ENCODE peak calls at places on chromosomes 7 and 10, in five cellular contexts. T, J, B, L and R are unnamed samples.

GRCh38 chr7:127886248-127886647 is 145.0 kb downstream of the LRRC4 start:
- DNase-seq in T (no peak), J (peak), B (no peak), L (no peak), R (no peak)

GRCh38 chr10:17228081-17229015 is at the start of gene VIM:
- DNase-seq in T (peak), J (peak), B (peak), L (peak), R (no peak)

GRCh38 chr10:43258032-43258921 is 8.6 kb downstream of the RASGEF1A start:
- DNase-seq in T (no peak), J (no peak), B (no peak), L (no peak), R (no peak)

GRCh38 chr7:80806653-80807052 is 112.2 kb downstream of the SEMA3C start:
- DNase-seq in T (no peak), J (no peak), B (no peak), L (no peak), R (no peak)

GRCh38 chr7:87628780-87629569 is 777 bp downstream of the RUNDC3B start:
- DNase-seq in T (peak), J (no peak), B (peak), L (peak), R (peak)

GRCh38 chr10:34323197-34323596 is 491.9 kb downstream of the PARD3 start:
- DNase-seq in T (no peak), J (peak), B (no peak), L (no peak), R (no peak)

GRCh38 chr10:61757525-61758397 is 95.0 kb downstream of the CABCOCO1 start:
- DNase-seq in T (peak), J (peak), B (no peak), L (no peak), R (peak)

GRCh38 chr10:43681721-43682120 is 33.0 kb upstream of the ZNF32 start:
- DNase-seq in T (no peak), J (no peak), B (no peak), L (no peak), R (no peak)

GRCh38 chr10:32263300-32263699 is 83.7 kb downstream of the EPC1 start:
- DNase-seq in T (no peak), J (no peak), B (no peak), L (no peak), R (no peak)

GRCh38 chr10:79328737-79329504 is 18.3 kb upstream of the PPIF start:
- DNase-seq in T (no peak), J (peak), B (no peak), L (peak), R (no peak)

GRCh38 chr7:93427107-93427506 is 147.4 kb downstream of the CALCR start:
- DNase-seq in T (no peak), J (no peak), B (no peak), L (no peak), R (no peak)

GRCh38 chr10:123870260-123870659 is 21.3 kb downstream of the CPXM2 start:
- DNase-seq in T (peak), J (no peak), B (no peak), L (no peak), R (peak)

GRCh38 chr10:120850911-120851865 is at the start of gene WDR11:
- DNase-seq in T (peak), J (peak), B (peak), L (peak), R (peak)

GRCh38 chr10:13587367-13587766 is 602 bp downstream of the PRPF18 start:
- DNase-seq in T (no peak), J (no peak), B (peak), L (no peak), R (no peak)

GRCh38 chr7:142767861-142768260 is 2.9 kb upstream of the PRSS2 start:
- DNase-seq in T (no peak), J (no peak), B (no peak), L (no peak), R (no peak)

GRCh38 chr7:113321201-113321600 is 202.8 kb upstream of the SMIM30 start:
- DNase-seq in T (no peak), J (peak), B (no peak), L (no peak), R (no peak)

GRCh38 chr7:226281-226882 is 34.0 kb downstream of the FAM20C start:
- DNase-seq in T (peak), J (peak), B (no peak), L (no peak), R (peak)

GRCh38 chr10:123878666-123879311 is 12.8 kb downstream of the CPXM2 start:
- DNase-seq in T (no peak), J (no peak), B (no peak), L (no peak), R (no peak)

GRCh38 chr10:125375210-125375609 is 214.8 kb upstream of the CTBP2 start:
- DNase-seq in T (peak), J (peak), B (no peak), L (no peak), R (peak)

GRCh38 chr10:22637491-22637890 is 76.9 kb downstream of the PIP4K2A start:
- DNase-seq in T (no peak), J (no peak), B (no peak), L (no peak), R (no peak)

GRCh38 chr10:60200682-60201053 is 189.0 kb downstream of the ANK3 start:
- DNase-seq in T (no peak), J (no peak), B (no peak), L (no peak), R (no peak)

GRCh38 chr10:22174442-22174841 is 43.4 kb downstream of the EBLN1 start:
- DNase-seq in T (no peak), J (no peak), B (no peak), L (no peak), R (no peak)

GRCh38 chr10:63929826-63930467 is 408.7 kb downstream of the REEP3 start:
- DNase-seq in T (no peak), J (no peak), B (no peak), L (peak), R (no peak)

GRCh38 chr10:92970301-92971070 is 90.1 kb upstream of the CYP26C1 start:
- DNase-seq in T (peak), J (peak), B (no peak), L (no peak), R (no peak)

GRCh38 chr7:94575646-94576045 is 66.0 kb downstream of the CASD1 start:
- DNase-seq in T (no peak), J (no peak), B (no peak), L (no peak), R (no peak)

GRCh38 chr7:134448359-134449229 is 10.3 kb downstream of the AKR1B1 start:
- DNase-seq in T (peak), J (peak), B (no peak), L (no peak), R (peak)

GRCh38 chr10:50653142-50653541 is 29.4 kb upstream of the SGMS1 start:
- DNase-seq in T (no peak), J (peak), B (no peak), L (no peak), R (no peak)

GRCh38 chr10:113232928-113233511 is 283.0 kb downstream of the TCF7L2 start:
- DNase-seq in T (no peak), J (no peak), B (no peak), L (no peak), R (no peak)

GRCh38 chr10:72274213-72274729 is 547 bp downstream of the DDIT4 start:
- DNase-seq in T (no peak), J (peak), B (peak), L (no peak), R (no peak)

GRCh38 chr7:158865977-158866376 is 9.6 kb downstream of the DYNC2I1 start:
- DNase-seq in T (no peak), J (no peak), B (no peak), L (no peak), R (no peak)

GRCh38 chr10:110648743-110649651 is 4.9 kb downstream of the RBM20 start:
- DNase-seq in T (no peak), J (peak), B (no peak), L (no peak), R (no peak)

GRCh38 chr7:106421181-106421762 is 136.5 kb upstream of the NAMPT start:
- DNase-seq in T (no peak), J (peak), B (peak), L (peak), R (peak)

GRCh38 chr10:77641788-77642397 is 4.3 kb upstream of the KCNMA1 start:
- DNase-seq in T (peak), J (peak), B (no peak), L (peak), R (peak)

GRCh38 chr7:138935438-138936079 is 45.6 kb downstream of the KIAA1549 start:
- DNase-seq in T (peak), J (peak), B (no peak), L (no peak), R (peak)

GRCh38 chr10:122254831-122255230 is 16.3 kb upstream of the BTBD16 start:
- DNase-seq in T (no peak), J (no peak), B (no peak), L (no peak), R (no peak)
- H3K4me3 ChIP-seq in T (no peak), J (no peak), B (no peak), L (no peak), R (no peak)

GRCh38 chr7:155533827-155534690 is 12.3 kb downstream of the CNPY1 start:
- DNase-seq in T (no peak), J (no peak), B (no peak), L (peak), R (no peak)

GRCh38 chr7:155532792-155533119 is 13.6 kb downstream of the CNPY1 start:
- DNase-seq in T (no peak), J (no peak), B (no peak), L (peak), R (no peak)

GRCh38 chr7:155531686-155532085 is 14.7 kb downstream of the CNPY1 start:
- DNase-seq in T (no peak), J (no peak), B (no peak), L (peak), R (no peak)

GRCh38 chr7:155534691-155535090 is 11.7 kb downstream of the CNPY1 start:
- DNase-seq in T (no peak), J (no peak), B (no peak), L (peak), R (no peak)

DNA sequence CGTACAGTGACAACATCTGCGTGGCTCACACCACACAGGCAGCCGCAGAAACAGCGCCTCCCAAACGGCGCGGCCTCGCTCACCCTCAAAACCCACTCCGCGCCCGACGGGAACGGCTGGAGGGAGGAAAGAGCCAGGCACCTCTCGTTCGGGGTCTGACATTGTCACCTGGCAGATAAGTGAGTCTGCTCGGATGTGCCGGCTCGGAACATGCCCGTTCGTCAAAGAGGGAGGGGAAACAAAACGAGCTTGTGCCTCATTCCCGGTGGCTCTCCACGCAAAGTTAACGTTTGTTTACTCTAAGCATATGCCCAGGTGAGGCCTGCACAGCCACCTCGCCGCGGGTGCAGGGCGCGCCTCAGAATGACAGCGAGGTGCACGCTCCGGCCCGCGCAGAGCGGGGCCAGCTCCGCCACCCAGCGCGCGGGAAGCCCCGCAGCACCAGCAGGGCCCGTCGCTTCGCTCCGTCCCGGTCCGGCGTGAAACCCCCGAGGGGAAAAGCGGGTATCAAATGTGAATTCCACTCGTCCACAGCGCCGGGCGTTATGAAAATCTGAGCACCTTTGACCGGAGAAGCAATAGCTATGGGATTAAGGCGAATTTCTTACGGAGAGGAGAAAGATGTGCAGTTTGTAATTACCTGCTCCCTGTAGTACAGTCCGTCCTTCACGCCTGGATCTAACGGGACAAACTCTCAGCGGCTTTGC is 13.1 kb downstream of the CNPY1 start:
- DNase-seq in T (no peak), J (no peak), B (no peak), L (peak), R (no peak)
- H3K4me3 ChIP-seq in T (no peak), J (no peak), B (peak), L (peak), R (peak)

GRCh38 chr10:68598978-68599753 is 39.0 kb downstream of the TET1 start:
- DNase-seq in T (no peak), J (peak), B (no peak), L (peak), R (no peak)
- H3K4me3 ChIP-seq in T (peak), J (no peak), B (peak), L (peak), R (peak)

DNA sequence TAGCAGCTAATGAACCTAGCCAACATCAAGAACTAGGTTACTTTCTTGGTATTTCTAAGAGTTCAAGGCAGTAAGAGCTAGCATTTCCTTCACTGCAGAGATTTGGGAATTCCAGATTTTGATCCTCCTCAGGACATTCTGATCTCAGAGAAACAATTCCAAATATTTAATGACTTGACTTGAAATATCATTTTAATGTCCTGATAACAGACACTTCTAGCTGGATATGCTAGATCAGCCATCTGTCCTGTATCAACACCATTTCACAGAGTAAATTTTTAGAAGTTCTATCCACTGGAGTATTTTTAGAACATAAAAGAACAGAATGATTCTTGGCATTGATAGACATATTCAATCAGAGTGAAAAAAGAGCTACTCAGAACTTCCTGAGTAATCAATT is 151.3 kb downstream of the RAPGEF5 start:
- DNase-seq in T (no peak), J (no peak), B (no peak), L (no peak), R (no peak)
- H3K4me3 ChIP-seq in T (no peak), J (no peak), B (no peak), L (no peak), R (no peak)

GRCh38 chr7:45221896-45222604 is 64.5 kb downstream of the RAMP3 start:
- DNase-seq in T (no peak), J (no peak), B (no peak), L (no peak), R (no peak)
- H3K4me3 ChIP-seq in T (no peak), J (no peak), B (no peak), L (no peak), R (no peak)

DNA sequence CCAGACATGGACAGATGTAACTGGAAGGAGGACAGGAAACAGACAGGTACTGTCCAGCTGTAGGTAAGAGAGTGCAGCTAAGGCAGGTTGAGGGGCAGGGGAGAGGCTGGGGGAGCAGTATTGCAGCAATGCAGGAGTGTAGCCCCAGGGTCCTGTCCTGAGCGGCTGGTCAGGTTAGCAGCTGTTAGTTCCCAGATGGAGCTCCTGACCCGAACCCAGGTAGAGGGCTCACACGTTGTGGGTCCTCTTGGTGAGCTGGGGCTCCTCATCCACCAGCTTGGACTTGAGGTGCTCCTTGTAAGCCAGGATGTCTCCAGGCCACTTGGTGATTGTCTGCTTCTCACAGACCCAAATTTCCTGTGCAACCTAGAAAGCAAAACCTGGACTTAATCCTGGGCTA is 3.5 kb upstream of the H2BK1 start:
- DNase-seq in T (no peak), J (no peak), B (no peak), L (no peak), R (no peak)
- H3K4me3 ChIP-seq in T (no peak), J (no peak), B (no peak), L (no peak), R (no peak)

DNA sequence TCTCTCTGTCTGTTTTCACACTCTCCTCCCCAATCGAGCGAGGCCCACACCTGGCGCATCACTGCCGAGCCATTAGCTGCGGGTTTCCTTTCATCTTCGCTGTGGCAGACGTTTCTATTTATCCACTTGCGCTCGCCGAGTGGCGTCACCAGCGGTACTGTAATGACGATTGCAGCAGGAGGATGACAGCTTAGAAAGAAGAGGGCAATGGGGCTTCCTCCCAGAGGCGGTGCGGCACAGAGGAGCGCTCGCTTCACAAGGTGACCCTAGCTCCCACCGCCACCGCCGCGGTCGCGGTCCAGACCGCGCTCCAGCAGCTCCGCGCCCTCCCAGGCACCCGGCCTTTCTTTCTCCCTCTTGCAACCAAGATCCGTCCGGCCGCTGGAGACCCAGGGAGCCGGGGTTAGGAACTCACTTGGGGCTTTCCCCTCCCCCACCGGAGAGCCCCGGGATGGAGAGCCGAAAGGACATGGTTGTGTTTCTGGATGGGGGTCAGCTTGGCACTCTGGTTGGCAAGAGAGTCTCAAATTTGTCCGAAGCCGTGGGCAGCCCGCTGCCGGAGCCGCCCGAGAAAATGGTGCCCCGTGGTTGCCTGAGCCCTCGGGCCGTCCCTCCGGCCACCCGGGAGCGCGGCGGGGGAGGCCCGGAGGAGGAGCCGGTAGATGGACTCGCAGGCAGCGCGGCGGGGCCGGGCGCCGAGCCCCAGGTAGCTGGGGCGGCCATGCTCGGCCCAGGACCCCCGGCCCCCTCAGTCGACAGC is at the start of gene EVX1:
- DNase-seq in T (no peak), J (peak), B (no peak), L (no peak), R (no peak)
- H3K4me3 ChIP-seq in T (no peak), J (no peak), B (no peak), L (peak), R (no peak)

DNA sequence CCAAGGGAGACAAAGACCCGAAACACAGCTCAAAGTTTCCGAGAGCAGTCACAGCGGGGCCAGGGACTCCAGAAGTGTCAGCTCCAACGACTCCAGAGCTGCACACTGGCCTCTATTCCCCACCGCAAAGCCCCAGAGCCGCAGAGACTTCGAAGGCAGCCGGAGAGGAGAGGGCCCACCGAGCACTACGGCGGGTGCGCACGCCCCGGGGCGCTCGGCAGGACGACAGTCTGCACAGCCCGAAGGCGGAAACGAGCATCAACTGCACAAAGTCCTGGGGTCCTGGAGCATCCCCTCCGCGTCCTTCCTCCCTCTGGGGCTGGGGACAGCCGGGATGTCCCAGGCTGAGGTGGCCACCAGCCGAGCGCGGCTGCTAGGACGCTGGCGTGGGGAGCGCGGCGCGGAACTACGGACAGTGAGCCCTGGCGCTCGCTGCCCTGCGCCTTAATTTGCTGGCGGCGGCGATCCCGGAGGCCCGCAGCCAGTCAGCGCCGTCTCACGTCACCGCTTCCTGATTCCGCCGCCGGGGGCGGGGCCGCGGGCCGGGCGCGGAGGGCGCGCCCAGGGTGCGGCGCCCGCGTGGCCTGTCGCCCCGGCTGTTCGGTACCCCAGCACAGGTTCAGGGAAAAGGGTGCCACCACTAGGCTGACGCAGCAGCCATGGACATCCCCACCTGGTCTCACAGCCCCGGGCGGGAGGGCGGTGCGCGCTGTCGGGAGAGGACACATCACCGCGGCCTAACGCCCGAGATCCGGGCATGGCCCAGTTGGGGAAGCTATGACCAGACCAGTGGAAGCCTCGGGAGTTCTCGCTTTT is at the start of gene TBX20:
- DNase-seq in T (peak), J (peak), B (peak), L (no peak), R (no peak)
- H3K4me3 ChIP-seq in T (peak), J (peak), B (peak), L (peak), R (peak)

GRCh38 chr7:13057462-13058200 is 370.2 kb downstream of the ARL4A start:
- DNase-seq in T (no peak), J (no peak), B (no peak), L (no peak), R (no peak)
- H3K4me3 ChIP-seq in T (no peak), J (no peak), B (no peak), L (no peak), R (no peak)